ENCODE peak calls at places on chromosome 20, in nine cellular contexts. B is NCI-H1092, C is Daoy, E is substantia nigra, A is Peyer's patch, R is GM03348, F is HuH-7, L is kidney glomerular epithelial cell, S is RWPE1. G is an unnamed sample.

GRCh38 chr20:8854566-8854965 is 214.3 kb upstream of the PLCB4 start:
- DNase-seq in E (no peak), L (peak), B (no peak), A (no peak), C (peak), F (no peak), S (no peak), R (peak), G (no peak)

GRCh38 chr20:7937328-7937727 is 2.9 kb downstream of the HAO1 start:
- DNase-seq in R (no peak), A (no peak), E (no peak), F (no peak), C (no peak), B (no peak), L (no peak), S (no peak), G (no peak)

GRCh38 chr20:1331101-1331500 is 2.2 kb upstream of the SDCBP2 start:
- DNase-seq in E (no peak), S (no peak), L (no peak), B (no peak), C (no peak), A (peak), F (peak), R (no peak), G (peak)

GRCh38 chr20:61846741-61847419 is 218.8 kb downstream of the TAF4 start:
- DNase-seq in F (no peak), S (no peak), E (no peak), C (no peak), A (no peak), L (no peak), R (no peak), B (no peak), G (no peak)

GRCh38 chr20:29427201-29428060 is 1830.0 kb upstream of the DEFB115 start:
- DNase-seq in L (no peak), S (no peak), B (no peak), R (no peak), C (peak), A (no peak), E (no peak), F (peak), G (no peak)

GRCh38 chr20:41174373-41174772 is 37.0 kb downstream of the PLCG1 start:
- DNase-seq in E (no peak), A (peak), L (no peak), F (no peak), B (no peak), C (no peak), R (no peak), S (no peak), G (no peak)

GRCh38 chr20:63095718-63096654 is 89.2 kb upstream of the BHLHE23 start:
- DNase-seq in R (no peak), C (no peak), B (no peak), A (peak), E (no peak), S (peak), F (no peak), L (no peak), G (no peak)

GRCh38 chr20:14234666-14235295 is 102.6 kb downstream of the FLRT3 start:
- DNase-seq in R (peak), E (no peak), F (no peak), C (no peak), A (no peak), B (no peak), L (peak), S (peak), G (no peak)

GRCh38 chr20:56810141-56810540 is 181.0 kb downstream of the TFAP2C start:
- DNase-seq in L (no peak), E (no peak), A (no peak), S (no peak), B (no peak), F (no peak), C (no peak), R (no peak), G (no peak)

GRCh38 chr20:62793757-62794006 is 2.6 kb upstream of the MRGBP start:
- DNase-seq in S (peak), F (no peak), L (no peak), R (no peak), B (no peak), C (no peak), A (no peak), E (no peak), G (no peak)

GRCh38 chr20:17848649-17849048 is 119.9 kb downstream of the SNX5 start:
- DNase-seq in A (no peak), F (no peak), C (no peak), E (no peak), R (no peak), L (no peak), B (no peak), S (no peak), G (no peak)

GRCh38 chr20:62405108-62405980 is 1.7 kb downstream of the CABLES2 start:
- DNase-seq in B (no peak), C (peak), L (no peak), A (peak), S (peak), R (peak), F (peak), E (no peak), G (peak)

GRCh38 chr20:50379049-50379990 is 130.9 kb upstream of the PTPN1 start:
- DNase-seq in L (no peak), S (no peak), F (no peak), E (no peak), R (peak), B (peak), C (peak), A (peak), G (peak)

GRCh38 chr20:50408526-50409364 is 101.4 kb upstream of the PTPN1 start:
- DNase-seq in R (no peak), S (no peak), A (no peak), F (no peak), C (no peak), B (no peak), L (no peak), E (no peak), G (no peak)

GRCh38 chr20:3616250-3616649 is 46.9 kb downstream of the GFRA4 start:
- DNase-seq in B (no peak), F (no peak), R (peak), L (peak), C (peak), A (no peak), S (no peak), E (no peak), G (no peak)

GRCh38 chr20:62820208-62820961 is 3.5 kb downstream of the COL9A3 start:
- DNase-seq in F (no peak), R (peak), E (no peak), C (no peak), L (no peak), B (no peak), A (no peak), S (no peak), G (no peak)

GRCh38 chr20:7859371-7859802 is 80.9 kb downstream of the HAO1 start:
- DNase-seq in R (peak), E (no peak), B (peak), F (peak), S (peak), A (no peak), L (peak), C (peak), G (peak)

GRCh38 chr20:15289337-15289736 is 951.9 kb upstream of the FLRT3 start:
- DNase-seq in E (no peak), L (no peak), F (no peak), A (no peak), B (no peak), S (no peak), C (no peak), R (no peak), G (no peak)

GRCh38 chr20:8036771-8037170 is 17.2 kb upstream of the TMX4 start:
- DNase-seq in E (no peak), A (no peak), F (no peak), S (no peak), C (no peak), L (no peak), B (no peak), R (no peak), G (no peak)

GRCh38 chr20:2698186-2698817 is 5.7 kb downstream of the EBF4 start:
- DNase-seq in L (no peak), R (no peak), E (no peak), B (no peak), F (no peak), S (no peak), C (no peak), A (no peak), G (no peak)

GRCh38 chr20:61166324-61166723 is 85.7 kb upstream of the CDH4 start:
- DNase-seq in F (no peak), E (no peak), B (no peak), R (peak), S (peak), L (peak), A (no peak), C (no peak), G (no peak)

GRCh38 chr20:11432407-11432806 is 485.3 kb upstream of the BTBD3 start:
- DNase-seq in L (peak), A (no peak), B (no peak), R (peak), F (no peak), S (peak), E (no peak), C (peak), G (no peak)

GRCh38 chr20:14616003-14616402 is 278.6 kb upstream of the FLRT3 start:
- DNase-seq in L (no peak), R (no peak), S (no peak), B (no peak), A (no peak), E (no peak), F (no peak), C (no peak), G (no peak)

GRCh38 chr20:36399147-36399968 is 93.2 kb downstream of the DLGAP4 start:
- DNase-seq in E (no peak), R (no peak), A (no peak), L (no peak), C (peak), B (peak), F (peak), S (peak), G (peak)

GRCh38 chr20:59001449-59002171 is 5.4 kb downstream of the CTSZ start:
- DNase-seq in L (no peak), A (no peak), E (no peak), C (no peak), S (no peak), R (no peak), F (no peak), B (no peak), G (no peak)

GRCh38 chr20:45373353-45374100 is 4.6 kb downstream of the TP53TG5 start:
- DNase-seq in B (peak), R (peak), A (peak), E (peak), C (peak), F (peak), S (peak), L (peak), G (peak)

GRCh38 chr20:22861990-22862389 is 173.1 kb upstream of the SSTR4 start:
- DNase-seq in F (no peak), E (no peak), B (no peak), S (peak), L (no peak), A (no peak), R (no peak), C (peak), G (no peak)

GRCh38 chr20:34089655-34090324 is 22.3 kb downstream of the EIF2S2 start:
- DNase-seq in B (peak), R (no peak), F (no peak), C (no peak), E (no peak), L (no peak), S (no peak), A (no peak), G (no peak)

GRCh38 chr20:15346657-15347280 is 1009.4 kb upstream of the FLRT3 start:
- DNase-seq in S (no peak), C (no peak), E (no peak), F (no peak), R (no peak), A (no peak), L (no peak), B (no peak), G (no peak)

GRCh38 chr20:62210496-62210855 is 9.6 kb downstream of the HRH3 start:
- DNase-seq in L (no peak), S (no peak), A (no peak), C (no peak), F (no peak), R (no peak), E (no peak), B (peak), G (no peak)

GRCh38 chr20:43976577-43976976 is 61.9 kb downstream of the TOX2 start:
- DNase-seq in E (no peak), S (no peak), A (no peak), B (no peak), R (no peak), F (no peak), C (no peak), L (no peak), G (no peak)

GRCh38 chr20:38034961-38035360 is 1.4 kb downstream of the RPRD1B start:
- DNase-seq in R (no peak), S (no peak), C (no peak), B (no peak), L (no peak), E (no peak), A (no peak), F (no peak), G (no peak)

GRCh38 chr20:41086402-41087324 is 50.7 kb upstream of the PLCG1 start:
- DNase-seq in E (no peak), R (no peak), B (peak), F (no peak), S (no peak), L (no peak), A (no peak), C (no peak), G (peak)

GRCh38 chr20:49676581-49677291 is 36.9 kb downstream of the B4GALT5 start:
- DNase-seq in A (peak), R (peak), F (no peak), E (no peak), C (peak), B (no peak), S (peak), L (peak), G (no peak)

GRCh38 chr20:63472159-63472811 is at the start of gene KCNQ2:
- DNase-seq in F (no peak), C (no peak), R (no peak), B (no peak), E (no peak), S (no peak), L (no peak), A (no peak), G (no peak)

GRCh38 chr20:36199293-36200257 is 36.7 kb upstream of the AAR2 start:
- DNase-seq in A (peak), S (peak), B (peak), L (peak), R (peak), C (peak), E (no peak), F (peak), G (peak)